ENCODE peak calls at places on chromosome 7, in seven cellular contexts. C is activated T-helper 1 cell treated with anti-CD3 and anti-CD28 coated beads, Interleukin-12 subunit alpha, Interleukin-12 subunit beta, Interleukin-2, Interleukin-4 antibody, amounts not matched to agents 30 ng/mL and 10 ng/mL and 1 ng/mL, durations not matched to agents 14 hours and 24 hours and 36 hours; S is T-helper 9 cell; P is choroid plexus epithelial cell; U is BJ; W is COR-L47; E is NB4. Q is an unnamed sample.

GRCh38 chr7:5636914-5637313 is 144.5 kb downstream of the RNF216 start:
- DNase-seq in C (no peak), S (no peak), P (peak; percentile 93), U (peak; percentile 77), W (peak; percentile 29), E (peak; percentile 76), Q (no peak)

GRCh38 chr7:151277631-151278030 is 29.1 kb upstream of the SMARCD3 start:
- DNase-seq in C (no peak), S (no peak), P (no peak), U (no peak), W (no peak), E (no peak), Q (no peak)

GRCh38 chr7:96579101-96579500 is 130.5 kb downstream of the SEM1 start:
- DNase-seq in C (no peak), S (no peak), P (no peak), U (no peak), W (no peak), E (no peak), Q (no peak)

GRCh38 chr7:47482013-47482761 is 99.7 kb downstream of the TNS3 start:
- DNase-seq in C (no peak), S (no peak), P (peak; percentile 94), U (peak; percentile 76), W (no peak), E (peak; percentile 93), Q (no peak)

GRCh38 chr7:625376-625971 is 101.0 kb upstream of the DNAAF5 start:
- DNase-seq in C (no peak), S (no peak), P (peak; percentile 16), U (no peak), W (no peak), E (no peak), Q (no peak)

GRCh38 chr7:111029574-111030357 is 61.2 kb upstream of the LRRN3 start:
- DNase-seq in C (no peak), S (no peak), P (peak; percentile 64), U (no peak), W (peak; percentile 41), E (no peak), Q (peak; percentile 50)

GRCh38 chr7:96233084-96233483 is 88.8 kb downstream of the SLC25A13 start:
- DNase-seq in C (no peak), S (no peak), P (no peak), U (no peak), W (no peak), E (no peak), Q (no peak)

GRCh38 chr7:44072364-44073231 is 7.2 kb upstream of the PGAM2 start:
- DNase-seq in C (no peak), S (peak; percentile 16), P (peak; percentile 91), U (peak; percentile 44), W (peak; percentile 86), E (peak; percentile 83), Q (peak; percentile 38)

GRCh38 chr7:85125679-85126078 is 61.2 kb downstream of the SEMA3D start:
- DNase-seq in C (no peak), S (no peak), P (no peak), U (no peak), W (no peak), E (no peak), Q (no peak)

GRCh38 chr7:100604976-100605911 is 3.1 kb downstream of the PCOLCE start:
- DNase-seq in C (peak; percentile 43), S (no peak), P (no peak), U (no peak), W (no peak), E (peak; percentile 75), Q (no peak)

GRCh38 chr7:15602236-15602635 is 40.4 kb upstream of the AGMO start:
- DNase-seq in C (no peak), S (no peak), P (peak; percentile 53), U (no peak), W (no peak), E (no peak), Q (peak; percentile 77)

GRCh38 chr7:112748381-112748780 is 41.8 kb downstream of the TMEM168 start:
- DNase-seq in C (no peak), S (no peak), P (no peak), U (no peak), W (no peak), E (no peak), Q (no peak)

GRCh38 chr7:45682836-45683555 is 108.8 kb downstream of the ADCY1 start:
- DNase-seq in C (no peak), S (no peak), P (no peak), U (no peak), W (no peak), E (no peak), Q (no peak)

Q was measured in NCI-H1105 treated with DMSO at 0.1 percent for 48 hours.